ENCODE peak calls at places on chromosomes 11 and 22, in ten cellular contexts. One of them, this sample, is unnamed.

GRCh38 chr11:2280208-2280607 is 9.8 kb upstream of the ASCL2 start:
- DNase-seq in ELR: no peak
- DNase-seq in GM23338: no peak
- DNase-seq in OCI-LY7: no peak
- DNase-seq in iris pigment epithelial cell: no peak
- DNase-seq in ureter: no peak
- DNase-seq in NCI-H1092 treated with DMSO at 0.1 percent for 48 hours: no peak
- DNase-seq in substantia nigra: no peak
- DNase-seq in non-pigmented ciliary epithelial cell: no peak
- DNase-seq in kidney tubule cell: no peak
- DNase-seq in this sample: no peak

GRCh38 chr11:16881074-16881709 is 133.0 kb downstream of the PLEKHA7 start:
- DNase-seq in ELR: peak; percentile 24
- DNase-seq in GM23338: peak; percentile 30
- DNase-seq in OCI-LY7: no peak
- DNase-seq in iris pigment epithelial cell: peak; percentile 55
- DNase-seq in ureter: peak; percentile 73
- DNase-seq in NCI-H1092 treated with DMSO at 0.1 percent for 48 hours: peak; percentile 53
- DNase-seq in substantia nigra: peak; percentile 4
- DNase-seq in non-pigmented ciliary epithelial cell: no peak
- DNase-seq in kidney tubule cell: peak; percentile 85
- DNase-seq in this sample: no peak

GRCh38 chr11:95339554-95339953 is 108.6 kb upstream of the SESN3 start:
- DNase-seq in ELR: no peak
- DNase-seq in GM23338: no peak
- DNase-seq in OCI-LY7: no peak
- DNase-seq in iris pigment epithelial cell: no peak
- DNase-seq in ureter: no peak
- DNase-seq in NCI-H1092 treated with DMSO at 0.1 percent for 48 hours: no peak
- DNase-seq in substantia nigra: no peak
- DNase-seq in non-pigmented ciliary epithelial cell: no peak
- DNase-seq in kidney tubule cell: no peak
- DNase-seq in this sample: no peak

GRCh38 chr11:17985517-17985916 is 27.3 kb downstream of the SERGEF start:
- DNase-seq in ELR: peak; percentile 12
- DNase-seq in GM23338: no peak
- DNase-seq in OCI-LY7: no peak
- DNase-seq in iris pigment epithelial cell: peak; percentile 37
- DNase-seq in ureter: no peak
- DNase-seq in NCI-H1092 treated with DMSO at 0.1 percent for 48 hours: no peak
- DNase-seq in substantia nigra: no peak
- DNase-seq in non-pigmented ciliary epithelial cell: no peak
- DNase-seq in kidney tubule cell: peak; percentile 88
- DNase-seq in this sample: no peak

GRCh38 chr11:134449713-134450112 is 37.7 kb upstream of the B3GAT1 start:
- DNase-seq in ELR: no peak
- DNase-seq in GM23338: peak; percentile 79
- DNase-seq in OCI-LY7: no peak
- DNase-seq in iris pigment epithelial cell: no peak
- DNase-seq in ureter: no peak
- DNase-seq in NCI-H1092 treated with DMSO at 0.1 percent for 48 hours: no peak
- DNase-seq in substantia nigra: no peak
- DNase-seq in non-pigmented ciliary epithelial cell: no peak
- DNase-seq in kidney tubule cell: no peak
- DNase-seq in this sample: no peak

GRCh38 chr11:30370164-30370563 is 47.3 kb downstream of the ARL14EP start:
- DNase-seq in ELR: no peak
- DNase-seq in GM23338: no peak
- DNase-seq in OCI-LY7: no peak
- DNase-seq in iris pigment epithelial cell: no peak
- DNase-seq in ureter: no peak
- DNase-seq in NCI-H1092 treated with DMSO at 0.1 percent for 48 hours: no peak
- DNase-seq in substantia nigra: no peak
- DNase-seq in non-pigmented ciliary epithelial cell: no peak
- DNase-seq in kidney tubule cell: no peak
- DNase-seq in this sample: no peak

GRCh38 chr11:71495286-71496090 is 31.6 kb upstream of the KRTAP5-7 start:
- DNase-seq in ELR: no peak
- DNase-seq in GM23338: no peak
- DNase-seq in OCI-LY7: no peak
- DNase-seq in iris pigment epithelial cell: no peak
- DNase-seq in ureter: peak; percentile 34
- DNase-seq in NCI-H1092 treated with DMSO at 0.1 percent for 48 hours: no peak
- DNase-seq in substantia nigra: no peak
- DNase-seq in non-pigmented ciliary epithelial cell: no peak
- DNase-seq in kidney tubule cell: no peak
- DNase-seq in this sample: no peak

GRCh38 chr11:8087185-8087584 is 6.2 kb downstream of the TUB start:
- DNase-seq in ELR: no peak
- DNase-seq in GM23338: peak; percentile 65
- DNase-seq in OCI-LY7: no peak
- DNase-seq in iris pigment epithelial cell: no peak
- DNase-seq in ureter: no peak
- DNase-seq in NCI-H1092 treated with DMSO at 0.1 percent for 48 hours: no peak
- DNase-seq in substantia nigra: no peak
- DNase-seq in non-pigmented ciliary epithelial cell: no peak
- DNase-seq in kidney tubule cell: peak; percentile 12
- DNase-seq in this sample: no peak

GRCh38 chr11:57320067-57320718 is 4.6 kb downstream of the TNKS1BP1 start:
- DNase-seq in ELR: no peak
- DNase-seq in GM23338: no peak
- DNase-seq in OCI-LY7: no peak
- DNase-seq in iris pigment epithelial cell: no peak
- DNase-seq in ureter: no peak
- DNase-seq in NCI-H1092 treated with DMSO at 0.1 percent for 48 hours: no peak
- DNase-seq in substantia nigra: no peak
- DNase-seq in non-pigmented ciliary epithelial cell: no peak
- DNase-seq in kidney tubule cell: no peak
- DNase-seq in this sample: no peak

GRCh38 chr11:1234771-1235614 is 12.1 kb downstream of the MUC5B start:
- DNase-seq in ELR: no peak
- DNase-seq in GM23338: no peak
- DNase-seq in OCI-LY7: no peak
- DNase-seq in iris pigment epithelial cell: no peak
- DNase-seq in ureter: no peak
- DNase-seq in NCI-H1092 treated with DMSO at 0.1 percent for 48 hours: no peak
- DNase-seq in substantia nigra: no peak
- DNase-seq in non-pigmented ciliary epithelial cell: no peak
- DNase-seq in kidney tubule cell: no peak
- DNase-seq in this sample: no peak

GRCh38 chr11:46143049-46143806 is 22.0 kb upstream of the PHF21A start:
- DNase-seq in ELR: no peak
- DNase-seq in GM23338: peak; percentile 34
- DNase-seq in OCI-LY7: no peak
- DNase-seq in iris pigment epithelial cell: no peak
- DNase-seq in ureter: no peak
- DNase-seq in NCI-H1092 treated with DMSO at 0.1 percent for 48 hours: no peak
- DNase-seq in substantia nigra: no peak
- DNase-seq in non-pigmented ciliary epithelial cell: no peak
- DNase-seq in kidney tubule cell: no peak
- DNase-seq in this sample: no peak

GRCh38 chr11:48148749-48149148 is 67.9 kb upstream of the OR4B1 start:
- DNase-seq in ELR: no peak
- DNase-seq in GM23338: no peak
- DNase-seq in OCI-LY7: no peak
- DNase-seq in iris pigment epithelial cell: peak; percentile 54
- DNase-seq in ureter: no peak
- DNase-seq in NCI-H1092 treated with DMSO at 0.1 percent for 48 hours: no peak
- DNase-seq in substantia nigra: no peak
- DNase-seq in non-pigmented ciliary epithelial cell: no peak
- DNase-seq in kidney tubule cell: peak; percentile 51
- DNase-seq in this sample: no peak

GRCh38 chr22:40407021-40407761 is 36.8 kb downstream of the SGSM3 start:
- DNase-seq in ELR: no peak
- DNase-seq in GM23338: no peak
- DNase-seq in OCI-LY7: no peak
- DNase-seq in iris pigment epithelial cell: no peak
- DNase-seq in ureter: no peak
- DNase-seq in NCI-H1092 treated with DMSO at 0.1 percent for 48 hours: no peak
- DNase-seq in substantia nigra: no peak
- DNase-seq in non-pigmented ciliary epithelial cell: no peak
- DNase-seq in kidney tubule cell: no peak
- DNase-seq in this sample: no peak

GRCh38 chr11:104005234-104005855 is 31.1 kb upstream of the DDI1 start:
- DNase-seq in ELR: peak; percentile 11
- DNase-seq in GM23338: no peak
- DNase-seq in OCI-LY7: no peak
- DNase-seq in iris pigment epithelial cell: peak; percentile 62
- DNase-seq in ureter: no peak
- DNase-seq in NCI-H1092 treated with DMSO at 0.1 percent for 48 hours: no peak
- DNase-seq in substantia nigra: no peak
- DNase-seq in non-pigmented ciliary epithelial cell: no peak
- DNase-seq in kidney tubule cell: no peak
- DNase-seq in this sample: no peak

GRCh38 chr11:12165237-12165875 is 55.0 kb downstream of the MICAL2 start:
- DNase-seq in ELR: no peak
- DNase-seq in GM23338: no peak
- DNase-seq in OCI-LY7: no peak
- DNase-seq in iris pigment epithelial cell: no peak
- DNase-seq in ureter: peak; percentile 37
- DNase-seq in NCI-H1092 treated with DMSO at 0.1 percent for 48 hours: peak; percentile 7
- DNase-seq in substantia nigra: no peak
- DNase-seq in non-pigmented ciliary epithelial cell: no peak
- DNase-seq in kidney tubule cell: peak; percentile 87
- DNase-seq in this sample: no peak

GRCh38 chr22:17013396-17014100 is 5.5 kb upstream of the GAB4 start:
- DNase-seq in ELR: no peak
- DNase-seq in GM23338: no peak
- DNase-seq in OCI-LY7: no peak
- DNase-seq in iris pigment epithelial cell: no peak
- DNase-seq in ureter: no peak
- DNase-seq in NCI-H1092 treated with DMSO at 0.1 percent for 48 hours: no peak
- DNase-seq in substantia nigra: no peak
- DNase-seq in non-pigmented ciliary epithelial cell: no peak
- DNase-seq in kidney tubule cell: no peak
- DNase-seq in this sample: no peak

GRCh38 chr22:49616356-49617231 is 211.1 kb downstream of the BRD1 start:
- DNase-seq in ELR: no peak
- DNase-seq in GM23338: no peak
- DNase-seq in OCI-LY7: no peak
- DNase-seq in iris pigment epithelial cell: no peak
- DNase-seq in ureter: no peak
- DNase-seq in NCI-H1092 treated with DMSO at 0.1 percent for 48 hours: no peak
- DNase-seq in substantia nigra: no peak
- DNase-seq in non-pigmented ciliary epithelial cell: no peak
- DNase-seq in kidney tubule cell: no peak
- DNase-seq in this sample: no peak

GRCh38 chr11:12330491-12331231 is 46.7 kb upstream of the PARVA start:
- DNase-seq in ELR: no peak
- DNase-seq in GM23338: peak; percentile 42
- DNase-seq in OCI-LY7: no peak
- DNase-seq in iris pigment epithelial cell: no peak
- DNase-seq in ureter: no peak
- DNase-seq in NCI-H1092 treated with DMSO at 0.1 percent for 48 hours: peak; percentile 90
- DNase-seq in substantia nigra: peak; percentile 58
- DNase-seq in non-pigmented ciliary epithelial cell: no peak
- DNase-seq in kidney tubule cell: peak; percentile 2
- DNase-seq in this sample: no peak

GRCh38 chr11:75820636-75821035 is 5.6 kb downstream of the UVRAG start:
- DNase-seq in ELR: peak; percentile 50
- DNase-seq in GM23338: no peak
- DNase-seq in OCI-LY7: no peak
- DNase-seq in iris pigment epithelial cell: peak; percentile 83
- DNase-seq in ureter: no peak
- DNase-seq in NCI-H1092 treated with DMSO at 0.1 percent for 48 hours: no peak
- DNase-seq in substantia nigra: no peak
- DNase-seq in non-pigmented ciliary epithelial cell: no peak
- DNase-seq in kidney tubule cell: no peak
- DNase-seq in this sample: no peak

GRCh38 chr11:60370811-60371297 is 7.5 kb upstream of the MS4A7 start:
- DNase-seq in ELR: peak; percentile 19
- DNase-seq in GM23338: no peak
- DNase-seq in OCI-LY7: no peak
- DNase-seq in iris pigment epithelial cell: peak; percentile 3
- DNase-seq in ureter: no peak
- DNase-seq in NCI-H1092 treated with DMSO at 0.1 percent for 48 hours: peak; percentile 88
- DNase-seq in substantia nigra: no peak
- DNase-seq in non-pigmented ciliary epithelial cell: no peak
- DNase-seq in kidney tubule cell: peak; percentile 10
- DNase-seq in this sample: no peak

GRCh38 chr11:117703209-117703608 is 93.8 kb downstream of the DSCAML1 start:
- DNase-seq in ELR: no peak
- DNase-seq in GM23338: no peak
- DNase-seq in OCI-LY7: no peak
- DNase-seq in iris pigment epithelial cell: no peak
- DNase-seq in ureter: no peak
- DNase-seq in NCI-H1092 treated with DMSO at 0.1 percent for 48 hours: peak; percentile 93
- DNase-seq in substantia nigra: no peak
- DNase-seq in non-pigmented ciliary epithelial cell: no peak
- DNase-seq in kidney tubule cell: no peak
- DNase-seq in this sample: no peak